ENCODE peak calls at places on chromosomes 1 and 21, in ten cellular contexts. One of them, this sample, is unnamed.

GRCh38 chr1:220462756-220463155 is 65.2 kb upstream of the MARK1 start:
- DNase-seq in ovary: no peak
- DNase-seq in H1: peak; percentile 69
- DNase-seq in stomach: no peak
- DNase-seq in sigmoid colon: no peak
- DNase-seq in A549: no peak
- DNase-seq in GM12878: no peak
- DNase-seq in transverse colon: peak; percentile 14
- DNase-seq in SK-N-SH: peak; percentile 40
- DNase-seq in upper lobe of left lung: no peak
- DNase-seq in this sample: no peak

GRCh38 chr1:218556016-218556415 is 210.9 kb downstream of the TGFB2 start:
- DNase-seq in ovary: no peak
- DNase-seq in H1: no peak
- DNase-seq in stomach: no peak
- DNase-seq in sigmoid colon: no peak
- DNase-seq in A549: peak; percentile 83
- DNase-seq in GM12878: no peak
- DNase-seq in transverse colon: no peak
- DNase-seq in SK-N-SH: no peak
- DNase-seq in upper lobe of left lung: no peak
- DNase-seq in this sample: no peak

GRCh38 chr1:9262096-9262495 is 27.5 kb downstream of the H6PD start:
- DNase-seq in ovary: no peak
- DNase-seq in H1: no peak
- DNase-seq in stomach: no peak
- DNase-seq in sigmoid colon: no peak
- DNase-seq in A549: no peak
- DNase-seq in GM12878: no peak
- DNase-seq in transverse colon: no peak
- DNase-seq in SK-N-SH: no peak
- DNase-seq in upper lobe of left lung: no peak
- DNase-seq in this sample: no peak

GRCh38 chr1:206786212-206786886 is 14.1 kb upstream of the IL10 start:
- DNase-seq in ovary: no peak
- DNase-seq in H1: no peak
- DNase-seq in stomach: no peak
- DNase-seq in sigmoid colon: no peak
- DNase-seq in A549: no peak
- DNase-seq in GM12878: no peak
- DNase-seq in transverse colon: no peak
- DNase-seq in SK-N-SH: no peak
- DNase-seq in upper lobe of left lung: no peak
- DNase-seq in this sample: no peak

GRCh38 chr1:109301874-109302273 is 4.9 kb downstream of the MYBPHL start:
- DNase-seq in ovary: no peak
- DNase-seq in H1: no peak
- DNase-seq in stomach: no peak
- DNase-seq in sigmoid colon: no peak
- DNase-seq in A549: no peak
- DNase-seq in GM12878: no peak
- DNase-seq in transverse colon: no peak
- DNase-seq in SK-N-SH: no peak
- DNase-seq in upper lobe of left lung: no peak
- DNase-seq in this sample: no peak

GRCh38 chr21:36835383-36835795 is 131.1 kb downstream of the HLCS start:
- DNase-seq in ovary: no peak
- DNase-seq in H1: no peak
- DNase-seq in stomach: no peak
- DNase-seq in sigmoid colon: no peak
- DNase-seq in A549: no peak
- DNase-seq in GM12878: no peak
- DNase-seq in transverse colon: peak; percentile 79
- DNase-seq in SK-N-SH: peak; percentile 22
- DNase-seq in upper lobe of left lung: no peak
- DNase-seq in this sample: no peak

GRCh38 chr1:15186073-15186845 is 32.7 kb downstream of the TMEM51 start:
- DNase-seq in ovary: peak; percentile 12
- DNase-seq in H1: no peak
- DNase-seq in stomach: no peak
- DNase-seq in sigmoid colon: no peak
- DNase-seq in A549: no peak
- DNase-seq in GM12878: no peak
- DNase-seq in transverse colon: no peak
- DNase-seq in SK-N-SH: no peak
- DNase-seq in upper lobe of left lung: no peak
- DNase-seq in this sample: no peak

GRCh38 chr1:164380893-164381292 is 178.1 kb upstream of the PBX1 start:
- DNase-seq in ovary: no peak
- DNase-seq in H1: no peak
- DNase-seq in stomach: no peak
- DNase-seq in sigmoid colon: no peak
- DNase-seq in A549: no peak
- DNase-seq in GM12878: no peak
- DNase-seq in transverse colon: no peak
- DNase-seq in SK-N-SH: no peak
- DNase-seq in upper lobe of left lung: no peak
- DNase-seq in this sample: peak; percentile 5

GRCh38 chr1:115648717-115649691 is 7.2 kb downstream of the VANGL1 start:
- DNase-seq in ovary: no peak
- DNase-seq in H1: no peak
- DNase-seq in stomach: no peak
- DNase-seq in sigmoid colon: no peak
- DNase-seq in A549: no peak
- DNase-seq in GM12878: peak; percentile 87
- DNase-seq in transverse colon: no peak
- DNase-seq in SK-N-SH: no peak
- DNase-seq in upper lobe of left lung: no peak
- DNase-seq in this sample: no peak

GRCh38 chr1:197919523-197920301 is 2.5 kb downstream of the LHX9 start:
- DNase-seq in ovary: peak; percentile 31
- DNase-seq in H1: peak; percentile 73
- DNase-seq in stomach: no peak
- DNase-seq in sigmoid colon: no peak
- DNase-seq in A549: no peak
- DNase-seq in GM12878: no peak
- DNase-seq in transverse colon: no peak
- DNase-seq in SK-N-SH: peak; percentile 21
- DNase-seq in upper lobe of left lung: no peak
- DNase-seq in this sample: no peak

GRCh38 chr21:33036430-33037162 is 10.9 kb downstream of the OLIG2 start:
- DNase-seq in ovary: no peak
- DNase-seq in H1: peak; percentile 49
- DNase-seq in stomach: peak; percentile 32
- DNase-seq in sigmoid colon: peak; percentile 68
- DNase-seq in A549: no peak
- DNase-seq in GM12878: no peak
- DNase-seq in transverse colon: no peak
- DNase-seq in SK-N-SH: no peak
- DNase-seq in upper lobe of left lung: peak; percentile 82
- DNase-seq in this sample: no peak

GRCh38 chr1:85463666-85464496 is 1.1 kb downstream of the DDAH1 start:
- DNase-seq in ovary: no peak
- DNase-seq in H1: no peak
- DNase-seq in stomach: no peak
- DNase-seq in sigmoid colon: no peak
- DNase-seq in A549: no peak
- DNase-seq in GM12878: no peak
- DNase-seq in transverse colon: no peak
- DNase-seq in SK-N-SH: peak; percentile 37
- DNase-seq in upper lobe of left lung: no peak
- DNase-seq in this sample: no peak

GRCh38 chr1:84165566-84165965 is 21.5 kb downstream of the PRKACB start:
- DNase-seq in ovary: no peak
- DNase-seq in H1: no peak
- DNase-seq in stomach: no peak
- DNase-seq in sigmoid colon: no peak
- DNase-seq in A549: no peak
- DNase-seq in GM12878: no peak
- DNase-seq in transverse colon: no peak
- DNase-seq in SK-N-SH: no peak
- DNase-seq in upper lobe of left lung: no peak
- DNase-seq in this sample: no peak

GRCh38 chr1:10647414-10648170 is 148.9 kb downstream of the CASZ1 start:
- DNase-seq in ovary: no peak
- DNase-seq in H1: no peak
- DNase-seq in stomach: no peak
- DNase-seq in sigmoid colon: no peak
- DNase-seq in A549: no peak
- DNase-seq in GM12878: no peak
- DNase-seq in transverse colon: no peak
- DNase-seq in SK-N-SH: no peak
- DNase-seq in upper lobe of left lung: no peak
- DNase-seq in this sample: no peak

GRCh38 chr1:246117066-246117791 is 389.9 kb downstream of the SMYD3 start:
- DNase-seq in ovary: no peak
- DNase-seq in H1: no peak
- DNase-seq in stomach: peak; percentile 31
- DNase-seq in sigmoid colon: no peak
- DNase-seq in A549: peak; percentile 74
- DNase-seq in GM12878: peak; percentile 16
- DNase-seq in transverse colon: peak; percentile 9
- DNase-seq in SK-N-SH: peak; percentile 57
- DNase-seq in upper lobe of left lung: peak; percentile 31
- DNase-seq in this sample: no peak

GRCh38 chr1:11125931-11126330 is 26.3 kb upstream of the EXOSC10 start:
- DNase-seq in ovary: no peak
- DNase-seq in H1: no peak
- DNase-seq in stomach: no peak
- DNase-seq in sigmoid colon: no peak
- DNase-seq in A549: no peak
- DNase-seq in GM12878: no peak
- DNase-seq in transverse colon: no peak
- DNase-seq in SK-N-SH: no peak
- DNase-seq in upper lobe of left lung: no peak
- DNase-seq in this sample: no peak

GRCh38 chr1:94542088-94542671 is 621 bp upstream of the F3 start:
- DNase-seq in ovary: peak; percentile 73
- DNase-seq in H1: peak; percentile 63
- DNase-seq in stomach: peak; percentile 34
- DNase-seq in sigmoid colon: peak; percentile 88
- DNase-seq in A549: no peak
- DNase-seq in GM12878: no peak
- DNase-seq in transverse colon: peak; percentile 55
- DNase-seq in SK-N-SH: peak; percentile 62
- DNase-seq in upper lobe of left lung: no peak
- DNase-seq in this sample: peak; percentile 50

GRCh38 chr1:118960026-118960561 is 28.0 kb downstream of the TBX15 start:
- DNase-seq in ovary: no peak
- DNase-seq in H1: peak; percentile 50
- DNase-seq in stomach: no peak
- DNase-seq in sigmoid colon: no peak
- DNase-seq in A549: peak; percentile 5
- DNase-seq in GM12878: peak; percentile 46
- DNase-seq in transverse colon: no peak
- DNase-seq in SK-N-SH: no peak
- DNase-seq in upper lobe of left lung: no peak
- DNase-seq in this sample: no peak
- H3K4me3 ChIP-seq in ovary: no peak overlapping the region
- H3K4me3 ChIP-seq in H1: peak overlapping the region; percentile 39
- H3K4me3 ChIP-seq in stomach: no peak overlapping the region
- H3K4me3 ChIP-seq in sigmoid colon: no peak overlapping the region
- H3K4me3 ChIP-seq in A549: no peak overlapping the region
- H3K4me3 ChIP-seq in GM12878: no peak overlapping the region
- H3K4me3 ChIP-seq in transverse colon: no peak overlapping the region
- H3K4me3 ChIP-seq in SK-N-SH: no peak overlapping the region
- H3K4me3 ChIP-seq in upper lobe of left lung: no peak overlapping the region
- H3K4me3 ChIP-seq in this sample: no peak overlapping the region

GRCh38 chr1:151862604-151863003 is 9.1 kb upstream of the THEM5 start:
- DNase-seq in ovary: no peak
- DNase-seq in H1: no peak
- DNase-seq in stomach: no peak
- DNase-seq in sigmoid colon: no peak
- DNase-seq in A549: no peak
- DNase-seq in GM12878: no peak
- DNase-seq in transverse colon: no peak
- DNase-seq in SK-N-SH: no peak
- DNase-seq in upper lobe of left lung: no peak
- DNase-seq in this sample: no peak
- TF ChIP-seq CTCF in ovary: no peak
- TF ChIP-seq CTCF in H1: no peak
- TF ChIP-seq CTCF in stomach: no peak
- TF ChIP-seq CTCF in sigmoid colon: no peak
- TF ChIP-seq CTCF in A549: no peak
- TF ChIP-seq CTCF in GM12878: no peak
- TF ChIP-seq CTCF in transverse colon: no peak
- TF ChIP-seq CTCF in SK-N-SH: no peak
- TF ChIP-seq CTCF in upper lobe of left lung: no peak
- TF ChIP-seq CTCF in this sample: no peak

GRCh38 chr1:27832762-27833161 is 2.2 kb downstream of the PPP1R8 start:
- DNase-seq in ovary: no peak
- DNase-seq in H1: no peak
- DNase-seq in stomach: no peak
- DNase-seq in sigmoid colon: no peak
- DNase-seq in A549: no peak
- DNase-seq in GM12878: no peak
- DNase-seq in transverse colon: no peak
- DNase-seq in SK-N-SH: no peak
- DNase-seq in upper lobe of left lung: no peak
- DNase-seq in this sample: no peak
- TF ChIP-seq EP300 in ovary: no peak
- TF ChIP-seq EP300 in H1: no peak
- TF ChIP-seq EP300 in stomach: no peak
- TF ChIP-seq EP300 in sigmoid colon: no peak
- TF ChIP-seq EP300 in A549: no peak
- TF ChIP-seq EP300 in GM12878: no peak
- TF ChIP-seq EP300 in transverse colon: no peak
- TF ChIP-seq EP300 in SK-N-SH: no peak
- TF ChIP-seq EP300 in upper lobe of left lung: no peak
- TF ChIP-seq EP300 in this sample: no peak

GRCh38 chr1:192436441-192437078 is 119.8 kb downstream of the RGS21 start:
- DNase-seq in ovary: no peak
- DNase-seq in H1: no peak
- DNase-seq in stomach: no peak
- DNase-seq in sigmoid colon: no peak
- DNase-seq in A549: no peak
- DNase-seq in GM12878: no peak
- DNase-seq in transverse colon: no peak
- DNase-seq in SK-N-SH: no peak
- DNase-seq in upper lobe of left lung: no peak
- DNase-seq in this sample: no peak

GRCh38 chr1:192435704-192436103 is 118.9 kb downstream of the RGS21 start:
- DNase-seq in ovary: no peak
- DNase-seq in H1: no peak
- DNase-seq in stomach: no peak
- DNase-seq in sigmoid colon: no peak
- DNase-seq in A549: no peak
- DNase-seq in GM12878: no peak
- DNase-seq in transverse colon: no peak
- DNase-seq in SK-N-SH: no peak
- DNase-seq in upper lobe of left lung: no peak
- DNase-seq in this sample: no peak

DNA sequence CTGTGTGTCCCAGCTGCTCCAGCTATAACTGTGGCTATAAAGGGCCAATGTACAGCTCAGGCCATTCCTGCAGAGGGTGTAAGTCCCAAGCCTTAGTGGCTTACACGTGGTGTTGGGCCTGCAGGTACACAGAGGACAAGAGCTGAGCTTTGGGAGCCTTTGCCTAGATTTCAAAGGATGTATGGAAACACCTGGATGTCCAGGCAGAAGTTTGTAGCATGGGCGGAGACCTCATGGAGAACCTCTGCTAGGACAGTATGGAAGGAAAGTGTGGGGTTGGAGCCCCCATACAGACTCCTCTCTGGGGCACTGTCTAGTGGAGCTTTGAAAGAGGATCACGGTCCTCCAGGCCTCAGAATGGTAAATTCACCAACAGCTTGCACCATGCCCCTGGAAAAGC is 113.9 kb downstream of the RGS21 start:
- DNase-seq in ovary: no peak
- DNase-seq in H1: no peak
- DNase-seq in stomach: no peak
- DNase-seq in sigmoid colon: no peak
- DNase-seq in A549: no peak
- DNase-seq in GM12878: no peak
- DNase-seq in transverse colon: no peak
- DNase-seq in SK-N-SH: no peak
- DNase-seq in upper lobe of left lung: no peak
- DNase-seq in this sample: no peak
- H3K4me3 ChIP-seq in ovary: no peak overlapping the region
- H3K4me3 ChIP-seq in H1: no peak overlapping the region
- H3K4me3 ChIP-seq in stomach: no peak overlapping the region
- H3K4me3 ChIP-seq in sigmoid colon: no peak overlapping the region
- H3K4me3 ChIP-seq in A549: no peak overlapping the region
- H3K4me3 ChIP-seq in GM12878: no peak overlapping the region
- H3K4me3 ChIP-seq in transverse colon: no peak overlapping the region
- H3K4me3 ChIP-seq in SK-N-SH: no peak overlapping the region
- H3K4me3 ChIP-seq in upper lobe of left lung: no peak overlapping the region
- H3K4me3 ChIP-seq in this sample: no peak overlapping the region

This sample was measured in tibial nerve.